ENCODE peak calls at places on chromosomes 7 and 10, in eight cellular contexts. N is tibial artery, L is IMR-90, B is suprapubic skin, P is aorta, A is SK-N-SH, S is left ventricle myocardium inferior, X is psoas muscle. E is an unnamed sample. For H3K27me3, the result is how much of the 10 kb centered on the place peaks cover.

GRCh38 chr7:15832996-15833395 is 146.5 kb upstream of the MEOX2 start:
- DNase-seq in N (peak), L (no peak), B (no peak), P (no peak), A (no peak), S (peak), X (no peak), E (no peak)

GRCh38 chr10:61271127-61271780 is 181.9 kb downstream of the TMEM26 start:
- DNase-seq in N (no peak), L (peak), B (no peak), P (no peak), A (no peak), S (no peak), X (no peak), E (peak)

GRCh38 chr7:149104749-149105148 is 14.2 kb upstream of the ZNF786 start:
- DNase-seq in N (no peak), L (no peak), B (no peak), P (no peak), A (no peak), S (no peak), X (no peak), E (no peak)

GRCh38 chr7:28986723-28987122 is 28.6 kb upstream of the TRIL start:
- DNase-seq in N (no peak), L (peak), B (no peak), P (no peak), A (no peak), S (no peak), X (no peak), E (no peak)

GRCh38 chr7:95607477-95608010 is 11.2 kb upstream of the PDK4 start:
- DNase-seq in N (peak), L (no peak), B (no peak), P (peak), A (no peak), S (no peak), X (peak), E (no peak)

GRCh38 chr7:80900583-80901576 is 18.0 kb downstream of the SEMA3C start:
- DNase-seq in N (no peak), L (peak), B (no peak), P (no peak), A (no peak), S (no peak), X (no peak), E (no peak)

GRCh38 chr10:22573820-22574569 is 140.4 kb downstream of the PIP4K2A start:
- DNase-seq in N (no peak), L (peak), B (no peak), P (no peak), A (peak), S (no peak), X (no peak), E (no peak)

GRCh38 chr7:20327047-20327446 is 3.7 kb upstream of the ITGB8 start:
- DNase-seq in N (no peak), L (peak), B (no peak), P (no peak), A (no peak), S (no peak), X (no peak), E (no peak)

GRCh38 chr10:28986856-28987255 is 302.0 kb upstream of the LYZL1 start:
- DNase-seq in N (no peak), L (no peak), B (no peak), P (no peak), A (no peak), S (no peak), X (no peak), E (no peak)

GRCh38 chr7:85699482-85699881 is 512.6 kb upstream of the SEMA3D start:
- DNase-seq in N (no peak), L (no peak), B (no peak), P (no peak), A (no peak), S (no peak), X (no peak), E (no peak)

GRCh38 chr10:72889391-72889831 is 4.1 kb upstream of the OIT3 start:
- DNase-seq in N (no peak), L (peak), B (no peak), P (no peak), A (no peak), S (no peak), X (no peak), E (no peak)

GRCh38 chr10:92657024-92657423 is 32.7 kb upstream of the HHEX start:
- DNase-seq in N (no peak), L (peak), B (no peak), P (no peak), A (no peak), S (no peak), X (no peak), E (no peak)

GRCh38 chr10:97499561-97500296 is 1.0 kb downstream of the UBTD1 start:
- DNase-seq in N (peak), L (peak), B (peak), P (peak), A (peak), S (peak), X (peak), E (no peak)

GRCh38 chr7:98085674-98086073 is 21.0 kb upstream of the LMTK2 start:
- DNase-seq in N (no peak), L (no peak), B (peak), P (no peak), A (no peak), S (no peak), X (no peak), E (no peak)

GRCh38 chr10:48595533-48595932 is 9.3 kb downstream of the ARHGAP22 start:
- DNase-seq in N (no peak), L (no peak), B (no peak), P (no peak), A (no peak), S (no peak), X (no peak), E (no peak)

GRCh38 chr10:79494871-79495270 is 17.5 kb upstream of the EIF5AL1 start:
- DNase-seq in N (no peak), L (no peak), B (no peak), P (no peak), A (no peak), S (no peak), X (no peak), E (no peak)

GRCh38 chr7:29900745-29901144 is 88.9 kb downstream of the SCRN1 start:
- DNase-seq in N (no peak), L (no peak), B (no peak), P (no peak), A (no peak), S (no peak), X (no peak), E (no peak)

GRCh38 chr7:112157072-112157471 is 49.1 kb downstream of the DOCK4 start:
- DNase-seq in N (no peak), L (peak), B (no peak), P (no peak), A (no peak), S (no peak), X (no peak), E (peak)

GRCh38 chr7:139680676-139681462 is 96.9 kb downstream of the HIPK2 start:
- DNase-seq in N (peak), L (peak), B (no peak), P (peak), A (no peak), S (peak), X (peak), E (peak)

GRCh38 chr7:143221737-143222136 is at the start of gene TAS2R40:
- DNase-seq in N (no peak), L (no peak), B (no peak), P (no peak), A (no peak), S (no peak), X (no peak), E (no peak)

GRCh38 chr10:77763453-77764430 is 126.1 kb upstream of the KCNMA1 start:
- DNase-seq in N (no peak), L (no peak), B (no peak), P (no peak), A (no peak), S (peak), X (no peak), E (no peak)

GRCh38 chr10:93462371-93462770 is 19.8 kb downstream of the MYOF start:
- DNase-seq in N (no peak), L (no peak), B (peak), P (no peak), A (no peak), S (no peak), X (no peak), E (no peak)

GRCh38 chr10:75426880-75427279 is 4.5 kb upstream of the LRMDA start:
- DNase-seq in N (no peak), L (no peak), B (no peak), P (no peak), A (no peak), S (no peak), X (no peak), E (no peak)

GRCh38 chr10:49556723-49557122 is 17.8 kb upstream of the ERCC6 start:
- DNase-seq in N (no peak), L (peak), B (no peak), P (no peak), A (no peak), S (no peak), X (no peak), E (no peak)

GRCh38 chr7:50281680-50282445 is 22.7 kb upstream of the IKZF1 start:
- DNase-seq in N (peak), L (no peak), B (no peak), P (no peak), A (no peak), S (peak), X (no peak), E (no peak)

GRCh38 chr10:46268076-46268881 is 18.5 kb upstream of the ANTXRL start:
- DNase-seq in N (no peak), L (no peak), B (peak), P (no peak), A (no peak), S (no peak), X (no peak), E (no peak)

GRCh38 chr7:23514755-23515154 is 17.0 kb downstream of the TRA2A start:
- DNase-seq in N (no peak), L (no peak), B (no peak), P (no peak), A (no peak), S (no peak), X (no peak), E (no peak)

GRCh38 chr10:72418679-72419078 is 64.0 kb upstream of the DNAJB12 start:
- DNase-seq in N (no peak), L (no peak), B (no peak), P (no peak), A (no peak), S (no peak), X (no peak), E (no peak)

GRCh38 chr10:36345770-36346169 is 703.7 kb upstream of the FZD8 start:
- DNase-seq in N (no peak), L (peak), B (no peak), P (no peak), A (no peak), S (no peak), X (no peak), E (no peak)

GRCh38 chr10:28171468-28172235 is 131.2 kb downstream of the MPP7 start:
- DNase-seq in N (peak), L (peak), B (no peak), P (no peak), A (no peak), S (no peak), X (no peak), E (no peak)

GRCh38 chr10:91521444-91521843 is 111.3 kb downstream of the HECTD2 start:
- DNase-seq in N (no peak), L (peak), B (no peak), P (no peak), A (no peak), S (no peak), X (no peak), E (no peak)

GRCh38 chr7:3151784-3152183 is 108.1 kb upstream of the CARD11 start:
- DNase-seq in N (no peak), L (no peak), B (no peak), P (no peak), A (no peak), S (no peak), X (no peak), E (no peak)

GRCh38 chr7:17311952-17312351 is 13.5 kb downstream of the AHR start:
- DNase-seq in N (no peak), L (no peak), B (no peak), P (no peak), A (no peak), S (no peak), X (no peak), E (no peak)

GRCh38 chr10:71795248-71795647 is 21.9 kb upstream of the VSIR start:
- DNase-seq in N (no peak), L (peak), B (no peak), P (no peak), A (no peak), S (no peak), X (no peak), E (no peak)

GRCh38 chr10:14507156-14507555 is 176.4 kb upstream of the FRMD4A start:
- DNase-seq in N (no peak), L (no peak), B (no peak), P (no peak), A (no peak), S (no peak), X (no peak), E (no peak)

GRCh38 chr10:69361303-69361614 is 55.5 kb downstream of the TACR2 start:
- DNase-seq in N (no peak), L (no peak), B (no peak), P (no peak), A (no peak), S (no peak), X (peak), E (no peak)

GRCh38 chr7:27163776-27164380 is 1.5 kb downstream of the HOXA9 start:
- DNase-seq in N (no peak), L (no peak), B (no peak), P (peak), A (no peak), S (peak), X (no peak), E (no peak)

GRCh38 chr7:27161721-27162547 is 3.4 kb downstream of the HOXA9 start:
- DNase-seq in N (peak), L (no peak), B (no peak), P (peak), A (no peak), S (peak), X (no peak), E (no peak)

GRCh38 chr7:27161214-27161720 is 4.1 kb downstream of the HOXA9 start:
- DNase-seq in N (peak), L (no peak), B (no peak), P (peak), A (no peak), S (peak), X (peak), E (no peak)

GRCh38 chr7:27162930-27163775 is 2.2 kb downstream of the HOXA9 start:
- DNase-seq in N (no peak), L (no peak), B (no peak), P (no peak), A (no peak), S (no peak), X (no peak), E (no peak)

DNA sequence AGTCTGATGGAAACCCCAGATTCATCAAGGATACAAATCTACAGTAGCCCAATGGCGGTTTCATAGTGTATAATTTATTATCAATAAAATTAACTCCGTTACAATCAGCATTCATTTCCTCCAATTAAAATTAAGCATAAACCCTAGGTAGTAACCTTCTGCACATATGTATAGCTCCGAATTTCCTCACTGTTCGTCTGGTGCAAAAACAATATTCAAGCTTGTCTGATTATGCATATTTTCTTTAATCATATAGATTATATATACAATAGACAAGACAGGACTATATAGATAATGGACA is 2.8 kb downstream of the HOXA9 start:
- DNase-seq in N (no peak), L (no peak), B (no peak), P (no peak), A (no peak), S (no peak), X (no peak), E (no peak)
- H3K27me3 ChIP-seq in N (under half), L (under half), B (under half), P (under half), A (half or more), S (half or more), X (under half), E (under half)

GRCh38 chr10:7518693-7519092 is 107.9 kb upstream of the SFMBT2 start:
- DNase-seq in N (no peak), L (no peak), B (peak), P (no peak), A (no peak), S (no peak), X (no peak), E (no peak)
- H3K27me3 ChIP-seq in N (under half), L (under half), B (under half), P (under half), A (under half), S (half or more), X (under half), E (under half)

GRCh38 chr7:90212149-90212495 is 582 bp downstream of the STEAP2 start:
- DNase-seq in N (no peak), L (no peak), B (no peak), P (no peak), A (no peak), S (no peak), X (no peak), E (no peak)
- H3K27me3 ChIP-seq in N (under half), L (under half), B (under half), P (under half), A (under half), S (under half), X (under half), E (under half)

GRCh38 chr10:43120948-43121290 is 17.3 kb upstream of the CSGALNACT2 start:
- DNase-seq in N (peak), L (peak), B (no peak), P (no peak), A (no peak), S (no peak), X (no peak), E (no peak)
- H3K27me3 ChIP-seq in N (under half), L (under half), B (under half), P (under half), A (under half), S (under half), X (under half), E (under half)

DNA sequence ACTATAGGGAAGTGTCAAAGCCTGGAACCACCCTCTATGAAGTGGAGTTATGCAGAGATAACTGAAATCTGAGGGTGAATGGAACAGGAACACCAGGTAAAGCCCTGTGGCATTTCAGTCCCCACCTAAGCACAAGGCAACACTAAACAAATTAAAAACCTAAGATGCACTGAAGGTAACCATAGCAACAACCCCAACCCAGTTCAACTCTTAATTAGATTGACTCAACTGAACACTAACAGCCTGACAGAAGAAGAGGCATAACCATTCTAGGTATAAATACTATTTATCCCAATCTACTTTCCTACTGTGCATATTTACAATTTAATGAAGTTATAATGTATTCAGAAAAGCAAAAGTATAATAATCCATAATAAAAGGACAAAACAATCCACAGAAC is 9.2 kb upstream of the GIMAP5 start:
- DNase-seq in N (no peak), L (no peak), B (no peak), P (no peak), A (no peak), S (no peak), X (no peak), E (no peak)
- H3K27me3 ChIP-seq in N (under half), L (under half), B (under half), P (under half), A (under half), S (under half), X (under half), E (under half)

GRCh38 chr10:124665558-124665957 is 78.6 kb downstream of the FAM53B start:
- DNase-seq in N (no peak), L (peak), B (no peak), P (no peak), A (no peak), S (no peak), X (no peak), E (no peak)

GRCh38 chr10:124667425-124668130 is 76.6 kb downstream of the FAM53B start:
- DNase-seq in N (no peak), L (no peak), B (no peak), P (no peak), A (peak), S (no peak), X (peak), E (no peak)

GRCh38 chr10:124665091-124665490 is 79.1 kb downstream of the FAM53B start:
- DNase-seq in N (no peak), L (no peak), B (no peak), P (no peak), A (no peak), S (no peak), X (no peak), E (no peak)

GRCh38 chr10:124666494-124666893 is 77.7 kb downstream of the FAM53B start:
- DNase-seq in N (no peak), L (no peak), B (no peak), P (no peak), A (no peak), S (no peak), X (peak), E (no peak)

GRCh38 chr10:124665980-124666379 is 78.2 kb downstream of the FAM53B start:
- DNase-seq in N (no peak), L (no peak), B (no peak), P (no peak), A (no peak), S (no peak), X (no peak), E (no peak)
- H3K27me3 ChIP-seq in N (under half), L (under half), B (under half), P (under half), A (under half), S (under half), X (under half), E (under half)

GRCh38 chr10:96092999-96093767 is 36.9 kb upstream of the ZNF518A start:
- DNase-seq in N (no peak), L (no peak), B (no peak), P (no peak), A (no peak), S (no peak), X (no peak), E (no peak)
- H3K27me3 ChIP-seq in N (under half), L (under half), B (half or more), P (under half), A (under half), S (half or more), X (under half), E (under half)

DNA sequence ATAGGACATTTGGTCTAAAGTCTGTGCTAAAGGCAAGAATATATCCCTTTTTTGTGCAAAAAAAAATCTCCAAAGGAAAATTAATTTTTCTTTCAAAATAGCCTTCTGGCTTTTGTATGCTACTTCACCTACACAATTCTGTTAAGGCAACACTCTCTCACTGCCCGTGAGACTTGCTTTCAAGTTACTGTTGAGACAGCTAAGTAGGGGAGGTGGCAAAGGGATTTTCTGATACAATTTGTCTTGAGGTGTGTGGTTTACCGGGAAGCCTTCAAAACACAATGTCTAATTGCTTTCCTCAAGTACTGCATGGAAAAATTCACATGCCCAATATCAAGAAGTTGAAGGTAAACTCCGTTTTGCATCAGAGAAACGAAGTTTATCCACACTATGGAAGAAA is 50.8 kb upstream of the RSU1 start:
- DNase-seq in N (no peak), L (no peak), B (no peak), P (no peak), A (no peak), S (no peak), X (no peak), E (no peak)
- H3K27me3 ChIP-seq in N (under half), L (under half), B (under half), P (under half), A (under half), S (under half), X (under half), E (under half)

DNA sequence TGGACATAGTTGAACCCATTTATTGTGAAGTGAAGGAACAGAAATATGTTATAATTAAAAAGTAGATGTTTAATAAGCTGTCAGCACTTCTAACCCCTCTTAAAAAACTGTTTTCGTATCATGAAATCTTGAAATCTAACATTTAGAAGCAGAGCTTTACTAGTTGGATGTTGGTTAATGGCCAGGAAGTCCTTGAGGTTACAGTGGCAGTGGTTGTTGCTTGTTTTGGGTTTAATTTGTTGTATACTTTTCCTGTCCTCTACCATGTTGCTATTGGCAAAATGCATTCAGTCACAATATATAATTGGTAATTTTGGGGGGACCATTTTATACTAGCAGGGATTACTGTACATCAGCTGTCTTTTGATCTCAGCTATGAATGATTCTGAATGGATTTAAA is 60.7 kb downstream of the EXOC4 start:
- DNase-seq in N (no peak), L (no peak), B (no peak), P (no peak), A (no peak), S (no peak), X (no peak), E (no peak)
- H3K27me3 ChIP-seq in N (under half), L (under half), B (under half), P (under half), A (under half), S (under half), X (under half), E (under half)